ENCODE peak calls at places on chromosome 6, in ten cellular contexts. H is NT2/D1; K is substantia nigra; T is HT1080; C is non-pigmented ciliary epithelial cell; P is CD4-positive, CD25-positive, alpha-beta regulatory T cell; S is PC-3; N is GM20000; J is occipital lobe; F is kidney tubule cell. L is an unnamed sample.

GRCh38 chr6:85354761-85355618 is 94.9 kb upstream of the NT5E start:
- DNase-seq in S (peak; percentile 76), N (peak; percentile 57), C (no peak), T (peak; percentile 89), F (peak; percentile 71), K (peak; percentile 43), P (peak; percentile 40), H (peak; percentile 30), J (peak; percentile 29), L (peak; percentile 73)

GRCh38 chr6:16481680-16482079 is 243.3 kb downstream of the GMPR start:
- DNase-seq in P (peak; percentile 87), F (no peak), H (no peak), J (no peak), S (no peak), N (no peak), K (no peak), C (no peak), T (no peak), L (no peak)

GRCh38 chr6:7821426-7821825 is 89.2 kb downstream of the TXNDC5 start:
- DNase-seq in J (no peak), N (no peak), P (no peak), K (no peak), C (no peak), T (no peak), H (no peak), F (no peak), S (no peak), L (no peak)

GRCh38 chr6:162200945-162201692 is 526.4 kb downstream of the PRKN start:
- DNase-seq in H (no peak), J (no peak), C (no peak), N (no peak), S (no peak), T (no peak), F (peak; percentile 3), P (no peak), K (no peak), L (no peak)

GRCh38 chr6:62775427-62776022 is 435.7 kb upstream of the FKBP1C start:
- DNase-seq in S (peak; percentile 25), K (no peak), H (peak; percentile 0), T (peak; percentile 7), N (peak; percentile 8), J (no peak), C (no peak), F (peak; percentile 31), P (no peak), L (peak; percentile 41)

GRCh38 chr6:7899046-7899888 is 11.3 kb downstream of the TXNDC5 start:
- DNase-seq in C (no peak), T (no peak), H (no peak), S (peak; percentile 24), J (no peak), F (peak; percentile 61), N (peak; percentile 45), K (no peak), P (no peak), L (no peak)

GRCh38 chr6:108767418-108768175 is 80.6 kb upstream of the ARMC2 start:
- DNase-seq in H (no peak), C (no peak), N (no peak), F (no peak), T (no peak), P (no peak), S (no peak), K (no peak), J (no peak), L (no peak)

GRCh38 chr6:110329348-110329728 is 28.8 kb downstream of the METTL24 start:
- DNase-seq in F (no peak), K (no peak), T (no peak), C (no peak), P (no peak), H (no peak), J (no peak), S (no peak), N (no peak), L (no peak)

GRCh38 chr6:164379786-164380185 is 929.6 kb downstream of the C6orf118 start:
- DNase-seq in H (no peak), J (no peak), F (peak; percentile 4), P (no peak), S (peak; percentile 72), T (peak; percentile 7), C (no peak), K (no peak), N (no peak), L (no peak)

GRCh38 chr6:104095661-104096416 is 763.9 kb downstream of the HACE1 start:
- DNase-seq in K (no peak), H (no peak), F (no peak), J (no peak), C (no peak), S (no peak), P (no peak), T (peak; percentile 9), N (no peak), L (no peak)

GRCh38 chr6:30171677-30172471 is 8.5 kb downstream of the TRIM15 start:
- DNase-seq in C (no peak), F (no peak), T (no peak), P (no peak), S (no peak), H (no peak), N (no peak), J (no peak), K (no peak), L (no peak)

GRCh38 chr6:143999406-143999805 is 8.7 kb downstream of the PLAGL1 start:
- DNase-seq in T (no peak), J (no peak), K (no peak), S (peak; percentile 8), P (no peak), F (peak; percentile 23), N (no peak), C (peak; percentile 75), H (no peak), L (peak; percentile 34)

GRCh38 chr6:17962436-17963031 is 24.9 kb downstream of the KIF13A start:
- DNase-seq in S (no peak), J (no peak), P (no peak), F (peak; percentile 22), K (no peak), N (no peak), C (peak; percentile 91), T (peak; percentile 93), H (no peak), L (peak; percentile 49)

GRCh38 chr6:70222350-70222749 is 80.5 kb downstream of the COL9A1 start:
- DNase-seq in N (no peak), P (no peak), C (no peak), H (no peak), J (no peak), T (no peak), F (no peak), K (no peak), S (no peak), L (no peak)

GRCh38 chr6:110971458-110971857 is 10.4 kb upstream of the RPF2 start:
- DNase-seq in P (no peak), K (no peak), S (no peak), J (no peak), F (no peak), H (no peak), N (no peak), T (peak; percentile 23), C (no peak), L (no peak)

GRCh38 chr6:152094992-152095592 is 287.6 kb downstream of the ESR1 start:
- DNase-seq in P (no peak), H (no peak), N (no peak), S (peak; percentile 94), T (peak; percentile 99), C (peak; percentile 99), J (no peak), F (peak; percentile 99), K (no peak), L (peak; percentile 98)

GRCh38 chr6:72876256-72876655 is 254.4 kb downstream of the KCNQ5 start:
- DNase-seq in C (no peak), K (no peak), H (no peak), N (no peak), S (no peak), F (no peak), P (no peak), J (no peak), T (no peak), L (no peak)

GRCh38 chr6:166244353-166245045 is 63.7 kb downstream of the PRR18 start:
- DNase-seq in P (no peak), S (no peak), C (no peak), H (no peak), N (peak; percentile 75), F (no peak), J (no peak), K (no peak), T (no peak), L (no peak)

GRCh38 chr6:30720738-30721197 is 616 bp downstream of the TUBB start:
- DNase-seq in N (peak; percentile 63), F (peak; percentile 68), T (peak; percentile 63), C (no peak), J (peak; percentile 32), K (peak; percentile 13), S (peak; percentile 50), H (no peak), P (peak; percentile 64), L (peak; percentile 63)

L was measured in MCF 10A.